ENCODE peak calls at places on chromosomes 16 and 17, in five cellular contexts. J is HepG2, T is K562, R is SK-N-SH, D is GM12878. X is an unnamed sample.

GRCh38 chr17:72665841-72666518 is 426.5 kb downstream of the SLC39A11 start:
- DNase-seq in T (no peak), J (no peak), D (no peak), R (no peak), X (peak)

GRCh38 chr16:83336630-83337029 is 471.1 kb upstream of the HSBP1 start:
- DNase-seq in T (no peak), R (no peak), J (no peak), D (no peak), X (peak)

GRCh38 chr16:53744449-53744848 is 40.5 kb downstream of the FTO start:
- DNase-seq in R (no peak), J (peak), D (no peak), T (no peak), X (no peak)

GRCh38 chr17:62093188-62094155 is 28.4 kb upstream of the MED13 start:
- DNase-seq in D (peak), T (no peak), J (peak), R (peak), X (peak)

GRCh38 chr16:73154063-73154870 is 106.3 kb upstream of the ZFHX3 start:
- DNase-seq in T (no peak), R (no peak), J (no peak), D (no peak), X (no peak)

GRCh38 chr16:51134269-51134812 is 16.7 kb downstream of the SALL1 start:
- DNase-seq in J (no peak), T (no peak), R (peak), D (no peak), X (no peak)

GRCh38 chr16:2252806-2253148 is 1.4 kb upstream of the ECI1 start:
- DNase-seq in D (no peak), J (no peak), R (no peak), T (no peak), X (no peak)

GRCh38 chr16:70706948-70707465 is 21.2 kb upstream of the MTSS2 start:
- DNase-seq in R (no peak), D (no peak), T (no peak), J (no peak), X (peak)

GRCh38 chr16:10373556-10373955 is 12.3 kb upstream of the ATF7IP2 start:
- DNase-seq in D (no peak), R (no peak), T (no peak), J (no peak), X (no peak)

GRCh38 chr17:81267390-81268067 is 27.6 kb downstream of the SLC38A10 start:
- DNase-seq in T (no peak), D (no peak), J (no peak), R (no peak), X (no peak)

GRCh38 chr17:44266402-44267164 is 1.4 kb downstream of the SLC4A1 start:
- DNase-seq in R (peak), J (no peak), D (no peak), T (peak), X (no peak)

GRCh38 chr17:16215965-16216316 is 607 bp upstream of the NCOR1 start:
- DNase-seq in T (no peak), D (no peak), R (no peak), J (peak), X (no peak)

GRCh38 chr16:85445779-85446222 is 167.3 kb upstream of the GSE1 start:
- DNase-seq in T (peak), J (no peak), D (no peak), R (peak), X (peak)

GRCh38 chr16:55539488-55539887 is 27.0 kb upstream of the CAPNS2 start:
- DNase-seq in J (no peak), D (no peak), T (no peak), R (no peak), X (no peak)

GRCh38 chr16:88936008-88936912 is 40.7 kb downstream of the CBFA2T3 start:
- DNase-seq in J (peak), T (no peak), R (no peak), D (no peak), X (no peak)

GRCh38 chr16:77657016-77657415 is 65.3 kb upstream of the NUDT7 start:
- DNase-seq in D (no peak), T (peak), J (peak), R (no peak), X (peak)

GRCh38 chr17:58269557-58270291 is 11.0 kb downstream of the MPO start:
- DNase-seq in T (peak), R (peak), J (no peak), D (no peak), X (no peak)

GRCh38 chr16:1871974-1872635 is at the start of gene MEIOB:
- DNase-seq in T (peak), D (no peak), J (no peak), R (peak), X (no peak)

GRCh38 chr17:17554266-17554665 is 37.2 kb downstream of the PEMT start:
- DNase-seq in R (no peak), D (no peak), J (no peak), T (no peak), X (no peak)

DNA sequence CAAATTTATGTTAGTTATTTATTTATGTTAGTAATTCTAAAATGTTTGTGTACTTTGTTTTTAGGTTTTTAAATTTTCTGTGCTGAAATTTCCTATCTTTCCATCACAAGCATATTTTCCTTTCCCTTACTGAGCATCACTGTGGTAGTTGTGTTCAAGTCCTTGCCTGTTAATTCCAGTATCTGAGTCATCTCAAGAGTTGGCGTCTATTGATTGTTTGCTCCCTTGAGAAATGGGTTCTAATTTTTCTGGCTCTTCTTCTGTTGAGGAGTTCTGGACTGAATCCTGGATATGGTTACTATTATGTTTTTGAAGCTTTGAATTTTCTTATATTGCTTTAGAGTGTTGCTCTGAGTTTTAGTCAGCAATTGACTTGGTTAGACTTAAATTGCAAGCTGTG is 56.3 kb downstream of the GAN start:
- DNase-seq in J (no peak), T (no peak), D (no peak), R (no peak), X (no peak)
- TF ChIP-seq MXI1 in J (no peak), T (no peak), D (no peak), R (no peak), X (no peak)

GRCh38 chr17:59284317-59284716 is 47.1 kb upstream of the YPEL2 start:
- DNase-seq in R (no peak), J (no peak), T (no peak), D (no peak), X (no peak)

GRCh38 chr17:59287887-59288286 is 43.6 kb upstream of the YPEL2 start:
- DNase-seq in R (no peak), J (no peak), T (no peak), D (no peak), X (no peak)

GRCh38 chr17:59292174-59292523 is 39.3 kb upstream of the YPEL2 start:
- DNase-seq in T (no peak), R (no peak), D (no peak), J (no peak), X (no peak)

GRCh38 chr17:59287452-59287851 is 44.0 kb upstream of the YPEL2 start:
- DNase-seq in D (no peak), T (no peak), J (no peak), R (no peak), X (peak)
- TF ChIP-seq MXI1 in D (no peak), T (no peak), J (no peak), R (no peak), X (no peak)

GRCh38 chr17:1043601-1044251 is 46.8 kb downstream of the TIMM22 start:
- DNase-seq in J (no peak), D (no peak), T (no peak), R (no peak), X (no peak)
- TF ChIP-seq MXI1 in J (no peak), D (no peak), T (no peak), R (no peak), X (no peak)

GRCh38 chr17:59378621-59379194 is 47.3 kb downstream of the YPEL2 start:
- DNase-seq in T (no peak), J (no peak), R (no peak), D (no peak), X (peak)
- TF ChIP-seq MXI1 in T (no peak), J (no peak), R (no peak), D (no peak), X (no peak)

GRCh38 chr17:41211845-41212466 is 14.5 kb upstream of the KRTAP9-2 start:
- DNase-seq in T (no peak), D (no peak), R (no peak), J (no peak), X (peak)
- TF ChIP-seq MXI1 in T (no peak), D (no peak), R (no peak), J (no peak), X (no peak)

GRCh38 chr16:48609453-48610023 is 442 bp downstream of the N4BP1 start:
- DNase-seq in D (no peak), R (no peak), J (no peak), T (peak), X (peak)
- TF ChIP-seq MXI1 in D (no peak), R (peak), J (peak), T (no peak), X (peak)

GRCh38 chr17:47952181-47953021 is 5.3 kb downstream of the PRR15L start:
- DNase-seq in D (no peak), J (peak), T (no peak), R (no peak), X (no peak)

GRCh38 chr17:47949951-47950350 is 7.7 kb downstream of the PRR15L start:
- DNase-seq in T (no peak), R (no peak), J (no peak), D (no peak), X (no peak)

GRCh38 chr17:47948706-47949196 is 7.4 kb downstream of the PNPO start:
- DNase-seq in J (peak), D (no peak), R (no peak), T (no peak), X (no peak)

GRCh38 chr17:47949197-47949759 is 7.9 kb downstream of the PNPO start:
- DNase-seq in T (peak), J (peak), R (peak), D (peak), X (peak)

GRCh38 chr17:47950448-47950847 is 7.2 kb downstream of the PRR15L start:
- DNase-seq in D (no peak), J (peak), T (no peak), R (no peak), X (no peak)
- TF ChIP-seq MXI1 in D (no peak), J (no peak), T (no peak), R (no peak), X (no peak)

GRCh38 chr17:5032865-5033264 is 2.4 kb downstream of the SLC52A1 start:
- DNase-seq in D (no peak), T (no peak), R (no peak), J (no peak), X (no peak)
- TF ChIP-seq MXI1 in D (no peak), T (no peak), R (no peak), J (no peak), X (no peak)

GRCh38 chr16:586645-587590 is 2.9 kb upstream of the RAB40C start:
- DNase-seq in R (no peak), J (no peak), D (no peak), T (no peak), X (no peak)
- TF ChIP-seq MXI1 in R (no peak), J (no peak), D (no peak), T (no peak), X (no peak)